ENCODE peak calls at places on chromosome 2, in six cellular contexts. One of them, this sample, is unnamed. For H3K9me3, the result is how much of the 10 kb centered on the place peaks cover.

GRCh38 chr2:217905906-217906305 is 96.9 kb downstream of the TNS1 start:
- DNase-seq in pancreas: peak
- DNase-seq in AG04450: no peak
- DNase-seq in fibroblast of lung: no peak
- DNase-seq in endothelial cell of umbilical vein: no peak
- DNase-seq in HCT116: no peak
- DNase-seq in this sample: no peak

GRCh38 chr2:134217924-134218323 is 35.9 kb upstream of the MGAT5 start:
- DNase-seq in pancreas: no peak
- DNase-seq in AG04450: no peak
- DNase-seq in fibroblast of lung: no peak
- DNase-seq in endothelial cell of umbilical vein: no peak
- DNase-seq in HCT116: no peak
- DNase-seq in this sample: no peak

GRCh38 chr2:55871637-55872036 is 51.9 kb downstream of the EFEMP1 start:
- DNase-seq in pancreas: no peak
- DNase-seq in AG04450: no peak
- DNase-seq in fibroblast of lung: no peak
- DNase-seq in endothelial cell of umbilical vein: no peak
- DNase-seq in HCT116: no peak
- DNase-seq in this sample: no peak

GRCh38 chr2:118094503-118094902 is 6.2 kb downstream of the INSIG2 start:
- DNase-seq in pancreas: no peak
- DNase-seq in AG04450: no peak
- DNase-seq in fibroblast of lung: no peak
- DNase-seq in endothelial cell of umbilical vein: no peak
- DNase-seq in HCT116: no peak
- DNase-seq in this sample: no peak

GRCh38 chr2:197247083-197247482 is 63.5 kb downstream of the ANKRD44 start:
- DNase-seq in pancreas: no peak
- DNase-seq in AG04450: no peak
- DNase-seq in fibroblast of lung: no peak
- DNase-seq in endothelial cell of umbilical vein: no peak
- DNase-seq in HCT116: no peak
- DNase-seq in this sample: no peak

GRCh38 chr2:122079844-122080243 is 324.4 kb downstream of the TSN start:
- DNase-seq in pancreas: no peak
- DNase-seq in AG04450: no peak
- DNase-seq in fibroblast of lung: no peak
- DNase-seq in endothelial cell of umbilical vein: no peak
- DNase-seq in HCT116: no peak
- DNase-seq in this sample: no peak

GRCh38 chr2:207484444-207485391 is 45.0 kb upstream of the CREB1 start:
- DNase-seq in pancreas: no peak
- DNase-seq in AG04450: no peak
- DNase-seq in fibroblast of lung: no peak
- DNase-seq in endothelial cell of umbilical vein: no peak
- DNase-seq in HCT116: no peak
- DNase-seq in this sample: no peak

GRCh38 chr2:218375212-218375611 is 6.9 kb upstream of the SLC11A1 start:
- DNase-seq in pancreas: no peak
- DNase-seq in AG04450: no peak
- DNase-seq in fibroblast of lung: peak
- DNase-seq in endothelial cell of umbilical vein: peak
- DNase-seq in HCT116: no peak
- DNase-seq in this sample: peak

GRCh38 chr2:16321256-16321655 is 344.4 kb downstream of the CYRIA start:
- DNase-seq in pancreas: no peak
- DNase-seq in AG04450: no peak
- DNase-seq in fibroblast of lung: no peak
- DNase-seq in endothelial cell of umbilical vein: no peak
- DNase-seq in HCT116: no peak
- DNase-seq in this sample: no peak

GRCh38 chr2:221001377-221001776 is 570.7 kb downstream of the EPHA4 start:
- DNase-seq in pancreas: no peak
- DNase-seq in AG04450: no peak
- DNase-seq in fibroblast of lung: no peak
- DNase-seq in endothelial cell of umbilical vein: no peak
- DNase-seq in HCT116: no peak
- DNase-seq in this sample: no peak

GRCh38 chr2:98473995-98474780 is 29.5 kb downstream of the INPP4A start:
- DNase-seq in pancreas: no peak
- DNase-seq in AG04450: no peak
- DNase-seq in fibroblast of lung: no peak
- DNase-seq in endothelial cell of umbilical vein: no peak
- DNase-seq in HCT116: no peak
- DNase-seq in this sample: no peak

GRCh38 chr2:99659874-99660273 is 170.1 kb upstream of the REV1 start:
- DNase-seq in pancreas: no peak
- DNase-seq in AG04450: no peak
- DNase-seq in fibroblast of lung: peak
- DNase-seq in endothelial cell of umbilical vein: no peak
- DNase-seq in HCT116: no peak
- DNase-seq in this sample: peak

GRCh38 chr2:82254728-82255127 is 1950.2 kb upstream of the LRRTM1 start:
- DNase-seq in pancreas: no peak
- DNase-seq in AG04450: no peak
- DNase-seq in fibroblast of lung: no peak
- DNase-seq in endothelial cell of umbilical vein: no peak
- DNase-seq in HCT116: no peak
- DNase-seq in this sample: no peak

GRCh38 chr2:104429978-104430740 is 423.8 kb upstream of the POU3F3 start:
- DNase-seq in pancreas: no peak
- DNase-seq in AG04450: no peak
- DNase-seq in fibroblast of lung: no peak
- DNase-seq in endothelial cell of umbilical vein: no peak
- DNase-seq in HCT116: no peak
- DNase-seq in this sample: no peak

GRCh38 chr2:26744953-26745352 is 19.1 kb upstream of the SLC35F6 start:
- DNase-seq in pancreas: no peak
- DNase-seq in AG04450: no peak
- DNase-seq in fibroblast of lung: no peak
- DNase-seq in endothelial cell of umbilical vein: no peak
- DNase-seq in HCT116: no peak
- DNase-seq in this sample: no peak

GRCh38 chr2:117935436-117935835 is 78.4 kb downstream of the CCDC93 start:
- DNase-seq in pancreas: no peak
- DNase-seq in AG04450: no peak
- DNase-seq in fibroblast of lung: no peak
- DNase-seq in endothelial cell of umbilical vein: no peak
- DNase-seq in HCT116: no peak
- DNase-seq in this sample: no peak

GRCh38 chr2:65579506-65580235 is 147.3 kb upstream of the SPRED2 start:
- DNase-seq in pancreas: no peak
- DNase-seq in AG04450: no peak
- DNase-seq in fibroblast of lung: no peak
- DNase-seq in endothelial cell of umbilical vein: no peak
- DNase-seq in HCT116: no peak
- DNase-seq in this sample: no peak

GRCh38 chr2:105517814-105518705 is 119.2 kb upstream of the FHL2 start:
- DNase-seq in pancreas: peak
- DNase-seq in AG04450: no peak
- DNase-seq in fibroblast of lung: peak
- DNase-seq in endothelial cell of umbilical vein: peak
- DNase-seq in HCT116: no peak
- DNase-seq in this sample: no peak

GRCh38 chr2:129936334-129936934 is 43.0 kb upstream of the RAB6C start:
- DNase-seq in pancreas: peak
- DNase-seq in AG04450: no peak
- DNase-seq in fibroblast of lung: peak
- DNase-seq in endothelial cell of umbilical vein: no peak
- DNase-seq in HCT116: no peak
- DNase-seq in this sample: no peak

GRCh38 chr2:230660294-230661060 is 52.2 kb upstream of the CAB39 start:
- DNase-seq in pancreas: no peak
- DNase-seq in AG04450: no peak
- DNase-seq in fibroblast of lung: no peak
- DNase-seq in endothelial cell of umbilical vein: no peak
- DNase-seq in HCT116: no peak
- DNase-seq in this sample: no peak

GRCh38 chr2:184597571-184597980 is 753 bp upstream of the ZNF804A start:
- DNase-seq in pancreas: no peak
- DNase-seq in AG04450: no peak
- DNase-seq in fibroblast of lung: peak
- DNase-seq in endothelial cell of umbilical vein: peak
- DNase-seq in HCT116: peak
- DNase-seq in this sample: no peak

GRCh38 chr2:158600155-158600802 is 143.5 kb downstream of the PKP4 start:
- DNase-seq in pancreas: no peak
- DNase-seq in AG04450: peak
- DNase-seq in fibroblast of lung: peak
- DNase-seq in endothelial cell of umbilical vein: peak
- DNase-seq in HCT116: no peak
- DNase-seq in this sample: peak

GRCh38 chr2:100548771-100549170 is 14.0 kb upstream of the PDCL3 start:
- DNase-seq in pancreas: no peak
- DNase-seq in AG04450: no peak
- DNase-seq in fibroblast of lung: no peak
- DNase-seq in endothelial cell of umbilical vein: no peak
- DNase-seq in HCT116: no peak
- DNase-seq in this sample: no peak

GRCh38 chr2:75465317-75465998 is 95.3 kb downstream of the EVA1A start:
- DNase-seq in pancreas: no peak
- DNase-seq in AG04450: peak
- DNase-seq in fibroblast of lung: peak
- DNase-seq in endothelial cell of umbilical vein: peak
- DNase-seq in HCT116: no peak
- DNase-seq in this sample: peak

GRCh38 chr2:224416656-224417360 is 14.9 kb upstream of the FAM124B start:
- DNase-seq in pancreas: no peak
- DNase-seq in AG04450: no peak
- DNase-seq in fibroblast of lung: no peak
- DNase-seq in endothelial cell of umbilical vein: no peak
- DNase-seq in HCT116: no peak
- DNase-seq in this sample: no peak

DNA sequence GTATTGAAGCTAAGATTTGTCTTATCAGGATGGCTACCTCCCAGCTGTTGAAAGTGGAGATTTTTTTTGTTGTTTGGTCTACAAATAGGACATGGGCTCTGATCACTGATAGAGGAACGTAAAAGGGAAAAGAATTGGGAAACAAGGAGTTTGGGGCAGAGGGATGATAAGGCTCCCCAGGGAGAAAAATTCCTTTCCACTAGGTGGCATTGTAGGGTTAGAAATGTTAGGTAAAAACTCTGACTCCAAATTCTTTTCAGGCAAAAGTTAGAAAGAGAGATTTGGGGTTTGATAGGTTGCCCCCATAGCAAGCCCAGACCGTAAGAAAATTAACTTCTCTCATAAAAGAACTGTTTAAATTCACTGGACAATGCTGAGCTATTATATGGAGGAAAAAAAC is 19.8 kb downstream of the CMPK2 start:
- DNase-seq in pancreas: no peak
- DNase-seq in AG04450: no peak
- DNase-seq in fibroblast of lung: no peak
- DNase-seq in endothelial cell of umbilical vein: no peak
- DNase-seq in HCT116: no peak
- DNase-seq in this sample: peak
- H3K9me3 ChIP-seq in pancreas: under half
- H3K9me3 ChIP-seq in AG04450: under half
- H3K9me3 ChIP-seq in fibroblast of lung: under half
- H3K9me3 ChIP-seq in endothelial cell of umbilical vein: under half
- H3K9me3 ChIP-seq in HCT116: under half
- H3K9me3 ChIP-seq in this sample: under half

GRCh38 chr2:95032341-95032740 is 6.8 kb downstream of the MAL start:
- DNase-seq in pancreas: no peak
- DNase-seq in AG04450: no peak
- DNase-seq in fibroblast of lung: no peak
- DNase-seq in endothelial cell of umbilical vein: no peak
- DNase-seq in HCT116: no peak
- DNase-seq in this sample: no peak

GRCh38 chr2:95030496-95030895 is 5.0 kb downstream of the MAL start:
- DNase-seq in pancreas: no peak
- DNase-seq in AG04450: no peak
- DNase-seq in fibroblast of lung: no peak
- DNase-seq in endothelial cell of umbilical vein: no peak
- DNase-seq in HCT116: no peak
- DNase-seq in this sample: peak

GRCh38 chr2:95031076-95031725 is 5.7 kb downstream of the MAL start:
- DNase-seq in pancreas: no peak
- DNase-seq in AG04450: no peak
- DNase-seq in fibroblast of lung: no peak
- DNase-seq in endothelial cell of umbilical vein: no peak
- DNase-seq in HCT116: no peak
- DNase-seq in this sample: peak

GRCh38 chr2:95031726-95032116 is 6.2 kb downstream of the MAL start:
- DNase-seq in pancreas: no peak
- DNase-seq in AG04450: no peak
- DNase-seq in fibroblast of lung: no peak
- DNase-seq in endothelial cell of umbilical vein: no peak
- DNase-seq in HCT116: no peak
- DNase-seq in this sample: peak

GRCh38 chr2:95029898-95030341 is 4.4 kb downstream of the MAL start:
- DNase-seq in pancreas: no peak
- DNase-seq in AG04450: no peak
- DNase-seq in fibroblast of lung: no peak
- DNase-seq in endothelial cell of umbilical vein: no peak
- DNase-seq in HCT116: no peak
- DNase-seq in this sample: no peak
- H3K9me3 ChIP-seq in pancreas: under half
- H3K9me3 ChIP-seq in AG04450: under half
- H3K9me3 ChIP-seq in fibroblast of lung: under half
- H3K9me3 ChIP-seq in endothelial cell of umbilical vein: under half
- H3K9me3 ChIP-seq in HCT116: under half
- H3K9me3 ChIP-seq in this sample: under half

GRCh38 chr2:63054812-63055509 is 4.3 kb downstream of the OTX1 start:
- DNase-seq in pancreas: no peak
- DNase-seq in AG04450: no peak
- DNase-seq in fibroblast of lung: no peak
- DNase-seq in endothelial cell of umbilical vein: no peak
- DNase-seq in HCT116: no peak
- DNase-seq in this sample: no peak
- H3K9me3 ChIP-seq in pancreas: under half
- H3K9me3 ChIP-seq in AG04450: under half
- H3K9me3 ChIP-seq in fibroblast of lung: under half
- H3K9me3 ChIP-seq in endothelial cell of umbilical vein: under half
- H3K9me3 ChIP-seq in HCT116: under half
- H3K9me3 ChIP-seq in this sample: under half

GRCh38 chr2:236180501-236180816 is 12.3 kb upstream of the GBX2 start:
- DNase-seq in pancreas: no peak
- DNase-seq in AG04450: no peak
- DNase-seq in fibroblast of lung: peak
- DNase-seq in endothelial cell of umbilical vein: no peak
- DNase-seq in HCT116: no peak
- DNase-seq in this sample: no peak

GRCh38 chr2:236180831-236181453 is 12.8 kb upstream of the GBX2 start:
- DNase-seq in pancreas: no peak
- DNase-seq in AG04450: peak
- DNase-seq in fibroblast of lung: peak
- DNase-seq in endothelial cell of umbilical vein: peak
- DNase-seq in HCT116: peak
- DNase-seq in this sample: peak

GRCh38 chr2:236178921-236179652 is 10.9 kb upstream of the GBX2 start:
- DNase-seq in pancreas: no peak
- DNase-seq in AG04450: no peak
- DNase-seq in fibroblast of lung: peak
- DNase-seq in endothelial cell of umbilical vein: peak
- DNase-seq in HCT116: no peak
- DNase-seq in this sample: peak

GRCh38 chr2:236177967-236178909 is 10.1 kb upstream of the GBX2 start:
- DNase-seq in pancreas: peak
- DNase-seq in AG04450: no peak
- DNase-seq in fibroblast of lung: peak
- DNase-seq in endothelial cell of umbilical vein: peak
- DNase-seq in HCT116: peak
- DNase-seq in this sample: peak

GRCh38 chr2:236179653-236180500 is 11.7 kb upstream of the GBX2 start:
- DNase-seq in pancreas: no peak
- DNase-seq in AG04450: no peak
- DNase-seq in fibroblast of lung: peak
- DNase-seq in endothelial cell of umbilical vein: peak
- DNase-seq in HCT116: no peak
- DNase-seq in this sample: peak
- H3K9me3 ChIP-seq in pancreas: under half
- H3K9me3 ChIP-seq in AG04450: under half
- H3K9me3 ChIP-seq in fibroblast of lung: under half
- H3K9me3 ChIP-seq in endothelial cell of umbilical vein: under half
- H3K9me3 ChIP-seq in HCT116: under half
- H3K9me3 ChIP-seq in this sample: under half

This sample was measured in PC-3.